ENCODE peak calls at places on chromosomes 13 and 19, in eight cellular contexts. W is GM23338, E is uterus, B is cardiac fibroblast, T is neural crest cell, F is GM10248, H is HFFc6, A is dorsolateral prefrontal cortex. S is an unnamed sample.

GRCh38 chr13:64718116-64718515 is 2512.0 kb downstream of the PCDH9 start:
- DNase-seq in W (no peak), E (no peak), B (no peak), T (no peak), F (no peak), H (no peak), A (no peak), S (no peak)

GRCh38 chr19:35673121-35673804 is 6.9 kb downstream of the UPK1A start:
- DNase-seq in W (peak), E (no peak), B (peak), T (peak), F (peak), H (peak), A (no peak), S (no peak)

GRCh38 chr13:95641291-95641811 is 3.2 kb downstream of the DZIP1 start:
- DNase-seq in W (peak), E (peak), B (peak), T (no peak), F (no peak), H (no peak), A (peak), S (no peak)

GRCh38 chr13:67100723-67101122 is 129.4 kb downstream of the PCDH9 start:
- DNase-seq in W (peak), E (no peak), B (peak), T (no peak), F (no peak), H (no peak), A (no peak), S (no peak)

GRCh38 chr19:11659612-11660011 is 62.3 kb downstream of the ZNF627 start:
- DNase-seq in W (peak), E (no peak), B (peak), T (no peak), F (peak), H (peak), A (no peak), S (no peak)

GRCh38 chr19:34226036-34226435 is 28.3 kb upstream of the GARRE1 start:
- DNase-seq in W (no peak), E (no peak), B (no peak), T (no peak), F (no peak), H (no peak), A (no peak), S (no peak)

GRCh38 chr13:78630509-78630908 is 27.2 kb upstream of the POU4F1 start:
- DNase-seq in W (no peak), E (no peak), B (no peak), T (no peak), F (no peak), H (no peak), A (no peak), S (no peak)

GRCh38 chr13:22740264-22740663 is 440.5 kb upstream of the SGCG start:
- DNase-seq in W (peak), E (no peak), B (no peak), T (no peak), F (no peak), H (no peak), A (no peak), S (no peak)

GRCh38 chr19:35262101-35262761 is 6.5 kb upstream of the USF2 start:
- DNase-seq in W (no peak), E (no peak), B (no peak), T (no peak), F (peak), H (no peak), A (peak), S (peak)

GRCh38 chr13:109760372-109760771 is 26.0 kb downstream of the IRS2 start:
- DNase-seq in W (no peak), E (no peak), B (no peak), T (no peak), F (no peak), H (no peak), A (no peak), S (no peak)

GRCh38 chr19:36112678-36113077 is 1.7 kb downstream of the OVOL3 start:
- DNase-seq in W (no peak), E (no peak), B (no peak), T (no peak), F (no peak), H (no peak), A (no peak), S (no peak)

GRCh38 chr13:44815507-44816074 is 173.7 kb downstream of the NUFIP1 start:
- DNase-seq in W (peak), E (peak), B (peak), T (no peak), F (no peak), H (peak), A (no peak), S (peak)

GRCh38 chr13:45781553-45782326 is 69.8 kb downstream of the SIAH3 start:
- DNase-seq in W (no peak), E (peak), B (no peak), T (no peak), F (no peak), H (no peak), A (no peak), S (no peak)

GRCh38 chr13:113123226-113124150 is 889 bp downstream of the F10 start:
- DNase-seq in W (peak), E (no peak), B (no peak), T (no peak), F (no peak), H (no peak), A (no peak), S (peak)
- TF ChIP-seq CTCF in W (peak), E (no peak), B (peak), T (peak), F (no peak), H (peak), A (no peak), S (no peak)

DNA sequence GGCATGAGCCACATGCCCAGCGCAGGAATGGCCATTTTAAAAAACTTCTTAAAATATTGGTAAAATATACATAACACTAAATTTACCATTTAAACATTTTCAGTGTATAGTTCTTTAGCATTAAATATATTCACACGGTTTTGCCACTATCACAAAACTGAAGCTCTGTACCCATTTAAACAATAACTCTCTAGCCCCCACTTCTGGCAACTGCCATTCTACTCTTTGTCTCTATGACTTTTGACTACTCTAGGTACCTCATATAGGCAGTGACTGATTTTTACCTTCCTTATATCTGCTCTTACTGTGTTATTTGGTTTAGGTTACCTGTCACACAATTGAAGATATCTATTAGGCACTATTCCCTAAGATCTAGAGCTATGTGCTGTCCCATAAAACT is 2.3 kb upstream of the KBTBD7 start:
- DNase-seq in W (peak), E (no peak), B (peak), T (no peak), F (no peak), H (no peak), A (no peak), S (no peak)
- TF ChIP-seq CTCF in W (peak), E (no peak), B (peak), T (peak), F (peak), H (peak), A (no peak), S (no peak)

GRCh38 chr19:15249912-15250634 is 17.8 kb upstream of the EPHX3 start:
- DNase-seq in W (no peak), E (peak), B (peak), T (no peak), F (no peak), H (peak), A (no peak), S (no peak)

GRCh38 chr19:15249560-15249874 is 17.3 kb upstream of the EPHX3 start:
- DNase-seq in W (no peak), E (no peak), B (no peak), T (no peak), F (no peak), H (no peak), A (no peak), S (no peak)

GRCh38 chr19:15248106-15248505 is 15.9 kb upstream of the EPHX3 start:
- DNase-seq in W (no peak), E (peak), B (peak), T (no peak), F (no peak), H (no peak), A (no peak), S (no peak)

GRCh38 chr19:15247107-15248014 is 15.1 kb upstream of the EPHX3 start:
- DNase-seq in W (no peak), E (no peak), B (no peak), T (no peak), F (no peak), H (no peak), A (no peak), S (no peak)

DNA sequence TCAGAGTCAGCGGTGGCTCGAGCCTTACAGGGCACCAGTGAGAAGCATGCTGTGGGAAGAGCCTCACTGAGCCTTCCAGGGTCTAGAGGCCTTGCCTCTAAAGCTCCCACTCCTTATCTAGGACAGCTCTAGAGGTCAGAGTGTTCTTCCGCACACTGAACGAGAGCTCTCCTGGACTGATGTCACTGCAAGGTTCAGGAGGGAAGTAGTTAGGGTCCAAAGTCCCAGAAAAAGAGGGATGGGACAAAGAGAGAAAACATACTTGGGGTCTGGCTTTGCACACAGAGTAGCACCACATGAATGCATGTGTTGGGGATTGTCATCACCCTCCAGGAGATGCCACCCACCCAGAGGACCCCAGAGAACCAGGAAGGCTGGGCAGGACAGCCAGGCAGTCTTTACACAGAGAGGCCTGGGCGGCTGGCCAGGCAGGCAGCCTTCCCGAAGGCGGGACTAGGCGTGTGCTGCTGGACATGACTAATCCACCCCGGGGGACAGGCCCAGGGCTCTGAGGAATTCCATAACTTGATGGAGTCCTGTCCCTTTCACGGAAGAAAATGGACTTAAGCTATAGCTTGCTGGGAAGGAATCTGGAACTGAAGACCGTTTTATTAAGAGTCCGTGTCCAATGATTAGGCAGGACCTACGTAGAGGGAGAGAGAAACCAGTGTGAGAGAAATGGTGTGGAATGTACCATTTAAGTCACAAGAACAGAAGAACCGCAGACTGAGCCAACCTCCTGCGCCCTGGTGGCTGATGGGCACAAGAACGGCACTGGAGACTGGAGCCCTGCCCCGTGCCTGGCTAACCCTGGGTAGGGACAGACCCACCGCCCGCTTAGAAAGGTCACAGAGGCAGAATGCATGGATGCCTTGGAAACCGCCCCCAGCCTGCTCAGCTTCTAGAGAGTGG is 16.7 kb upstream of the EPHX3 start:
- DNase-seq in W (no peak), E (peak), B (peak), T (no peak), F (no peak), H (peak), A (no peak), S (peak)
- TF ChIP-seq CTCF in W (no peak), E (no peak), B (no peak), T (no peak), F (no peak), H (no peak), A (no peak), S (no peak)

GRCh38 chr13:33351324-33351723 is 65.8 kb upstream of the STARD13 start:
- DNase-seq in W (no peak), E (no peak), B (peak), T (no peak), F (peak), H (peak), A (no peak), S (no peak)
- TF ChIP-seq CTCF in W (no peak), E (peak), B (peak), T (no peak), F (no peak), H (peak), A (no peak), S (no peak)

GRCh38 chr19:2964874-2965273 is 12.5 kb upstream of the TLE6 start:
- DNase-seq in W (no peak), E (no peak), B (no peak), T (no peak), F (no peak), H (no peak), A (no peak), S (no peak)
- TF ChIP-seq CTCF in W (no peak), E (no peak), B (no peak), T (no peak), F (no peak), H (no peak), A (no peak), S (no peak)

GRCh38 chr13:30408319-30409101 is 13.8 kb upstream of the UBE2L5 start:
- DNase-seq in W (peak), E (peak), B (peak), T (peak), F (peak), H (peak), A (peak), S (peak)

GRCh38 chr13:30412351-30412750 is 9.9 kb upstream of the UBE2L5 start:
- DNase-seq in W (no peak), E (no peak), B (no peak), T (no peak), F (no peak), H (no peak), A (no peak), S (no peak)

GRCh38 chr13:30406779-30407416 is 15.4 kb upstream of the UBE2L5 start:
- DNase-seq in W (no peak), E (no peak), B (no peak), T (no peak), F (no peak), H (no peak), A (no peak), S (no peak)

GRCh38 chr13:30410705-30411125 is 11.6 kb upstream of the UBE2L5 start:
- DNase-seq in W (no peak), E (no peak), B (no peak), T (no peak), F (no peak), H (no peak), A (no peak), S (no peak)

DNA sequence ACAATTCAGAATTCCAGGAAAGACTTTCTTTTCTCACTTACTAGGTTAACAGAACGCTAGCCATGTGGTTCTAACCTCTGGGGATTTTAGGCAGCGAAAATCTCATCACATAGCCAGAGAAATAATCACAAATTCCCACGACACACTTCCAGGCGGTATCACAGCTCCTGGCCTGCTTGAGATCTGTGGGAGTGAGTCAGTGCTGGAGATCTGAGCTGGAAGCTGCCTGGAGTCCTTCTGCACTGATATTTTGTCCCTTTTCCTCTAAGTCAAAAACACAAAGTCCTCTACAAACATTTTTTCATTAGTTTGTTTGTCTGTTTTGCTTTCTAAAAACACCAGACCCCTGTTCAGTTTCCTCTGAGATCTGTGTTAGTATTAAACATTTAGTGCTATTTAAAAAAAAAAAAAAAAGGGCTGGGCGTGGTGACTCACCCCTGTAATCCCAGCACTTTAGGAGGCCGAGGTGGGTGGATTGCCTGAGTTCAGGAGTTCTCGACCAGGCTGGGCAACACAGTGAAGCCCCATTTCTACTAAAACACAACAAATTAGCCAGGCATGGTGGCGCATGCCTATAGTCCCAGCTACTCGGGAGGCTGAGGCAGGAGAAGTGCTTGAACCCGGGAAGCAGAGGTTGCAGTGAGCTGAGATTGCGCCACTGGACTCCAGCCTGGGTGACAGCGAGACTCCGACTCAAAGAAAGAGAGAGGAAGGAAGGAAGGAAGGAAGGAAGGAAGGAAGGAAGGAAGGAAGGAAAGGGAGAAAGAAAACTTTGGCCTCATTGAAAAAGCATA is 12.2 kb upstream of the UBE2L5 start:
- DNase-seq in W (no peak), E (peak), B (peak), T (no peak), F (no peak), H (peak), A (no peak), S (no peak)
- TF ChIP-seq CTCF in W (no peak), E (no peak), B (no peak), T (no peak), F (no peak), H (no peak), A (no peak), S (no peak)

GRCh38 chr13:49098198-49098597 is 121.9 kb upstream of the MLNR start:
- DNase-seq in W (no peak), E (peak), B (peak), T (no peak), F (no peak), H (peak), A (no peak), S (no peak)

GRCh38 chr13:49099513-49099877 is 120.6 kb upstream of the MLNR start:
- DNase-seq in W (no peak), E (no peak), B (no peak), T (no peak), F (no peak), H (no peak), A (no peak), S (no peak)

GRCh38 chr13:49100637-49101570 is 119.2 kb upstream of the MLNR start:
- DNase-seq in W (no peak), E (no peak), B (no peak), T (no peak), F (no peak), H (no peak), A (no peak), S (no peak)

GRCh38 chr13:49097374-49097773 is 121.7 kb downstream of the FNDC3A start:
- DNase-seq in W (no peak), E (no peak), B (peak), T (no peak), F (no peak), H (peak), A (no peak), S (no peak)

GRCh38 chr13:49098771-49099512 is 121.2 kb upstream of the MLNR start:
- DNase-seq in W (peak), E (no peak), B (peak), T (no peak), F (no peak), H (peak), A (no peak), S (no peak)
- TF ChIP-seq CTCF in W (peak), E (peak), B (peak), T (peak), F (peak), H (peak), A (peak), S (no peak)

DNA sequence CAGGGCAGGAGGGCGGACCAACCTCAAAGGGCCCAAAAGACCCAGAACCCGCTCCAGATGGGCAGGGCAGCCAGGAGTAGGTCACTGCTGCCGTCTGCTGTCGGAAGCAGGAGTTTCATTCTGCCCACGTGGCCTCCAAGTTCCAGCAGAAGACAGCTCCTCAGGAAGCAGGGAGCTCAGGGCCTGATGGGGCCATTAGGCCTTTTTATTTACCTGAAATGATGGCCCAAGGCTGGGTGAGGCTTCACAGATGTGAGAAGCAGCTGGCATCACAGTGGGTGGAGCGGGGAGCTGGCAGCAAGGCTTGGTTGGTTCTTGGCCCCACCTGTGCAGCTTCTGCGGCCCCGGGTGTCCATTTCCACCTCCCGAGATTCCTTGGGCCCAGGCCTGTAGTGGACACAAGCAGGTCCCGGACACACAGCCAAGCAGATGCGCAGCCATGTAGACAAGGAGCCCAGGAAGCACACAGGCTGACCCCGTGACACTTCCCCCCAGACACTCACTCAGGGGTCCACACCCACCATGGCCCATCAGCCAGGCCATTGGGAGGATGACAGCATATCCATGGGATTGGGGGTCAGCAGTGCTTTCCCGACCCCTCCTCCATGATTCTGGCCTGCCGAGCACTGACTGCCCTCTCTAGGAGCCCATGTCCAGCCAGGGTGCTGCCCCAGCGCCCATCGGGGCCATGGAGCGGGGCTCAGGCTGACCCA is 26.4 kb downstream of the C13orf46 start:
- DNase-seq in W (peak), E (peak), B (peak), T (no peak), F (no peak), H (peak), A (no peak), S (no peak)
- TF ChIP-seq CTCF in W (no peak), E (peak), B (peak), T (peak), F (peak), H (peak), A (peak), S (no peak)

GRCh38 chr19:9672893-9673292 is 2.0 kb downstream of the ZNF562 start:
- DNase-seq in W (no peak), E (no peak), B (no peak), T (no peak), F (no peak), H (no peak), A (no peak), S (no peak)
- TF ChIP-seq CTCF in W (no peak), E (no peak), B (no peak), T (no peak), F (no peak), H (no peak), A (no peak), S (no peak)

S was measured in lower leg skin.